ENCODE peak calls at places on chromosomes 6 and 20, in nine cellular contexts. U is HFFc6; N is psoas muscle; L is GM06990; V is upper lobe of right lung; O is stimulated activated CD4-positive, alpha-beta T cell treated with anti-CD3 and anti-CD28 coated beads, Interleukin-12 subunit alpha, Interleukin-12 subunit beta, amount 100 ng/mL, for 48 hours; K is HEK293T; P is RPMI7951; R is ACHN. C is an unnamed sample.

GRCh38 chr20:23663180-23663579 is 25.4 kb upstream of the CST3 start:
- DNase-seq in U (no peak), L (no peak), P (no peak), N (no peak), K (no peak), O (no peak), V (no peak), R (no peak), C (no peak)

GRCh38 chr6:129317931-129318820 is 391.8 kb downstream of the ARHGAP18 start:
- DNase-seq in N (no peak), L (no peak), V (no peak), P (peak), K (peak), R (no peak), U (peak), O (no peak), C (peak)

GRCh38 chr6:115898246-115898645 is 162.4 kb downstream of the FRK start:
- DNase-seq in P (peak), N (no peak), L (no peak), O (no peak), R (no peak), V (no peak), U (no peak), K (no peak), C (no peak)

GRCh38 chr6:132464538-132465256 is 48.2 kb downstream of the STX7 start:
- DNase-seq in P (peak), K (no peak), R (peak), V (no peak), N (no peak), U (no peak), O (no peak), L (no peak), C (no peak)

GRCh38 chr6:27617700-27618689 is 145.1 kb upstream of the ZNF184 start:
- DNase-seq in L (no peak), R (peak), V (no peak), U (peak), P (peak), N (no peak), O (peak), K (peak), C (no peak)

GRCh38 chr20:23396961-23397620 is 24.2 kb downstream of the NAPB start:
- DNase-seq in P (no peak), R (no peak), O (no peak), K (no peak), V (no peak), U (no peak), L (no peak), N (no peak), C (no peak)

GRCh38 chr6:30781697-30782424 is 37.5 kb upstream of the IER3 start:
- DNase-seq in P (peak), V (peak), N (peak), L (peak), O (no peak), K (peak), U (peak), R (peak), C (peak)

GRCh38 chr20:5658897-5659296 is 91.3 kb upstream of the SHLD1 start:
- DNase-seq in O (peak), V (no peak), P (peak), N (peak), L (peak), K (no peak), U (peak), R (no peak), C (no peak)

GRCh38 chr20:53515749-53516148 is 77.9 kb downstream of the ZNF217 start:
- DNase-seq in R (no peak), K (no peak), P (no peak), N (no peak), U (no peak), O (no peak), V (no peak), L (no peak), C (no peak)

GRCh38 chr6:150830409-150831165 is 34.9 kb upstream of the MTHFD1L start:
- DNase-seq in K (no peak), V (no peak), O (no peak), U (peak), N (no peak), L (no peak), P (no peak), R (no peak), C (no peak)

GRCh38 chr20:55774628-55775027 is 230.7 kb downstream of the CBLN4 start:
- DNase-seq in P (no peak), O (no peak), N (no peak), K (no peak), U (no peak), V (no peak), L (no peak), R (no peak), C (no peak)

GRCh38 chr20:33674294-33675126 is at the start of gene NECAB3:
- DNase-seq in U (peak), V (peak), O (no peak), K (peak), P (peak), R (peak), L (peak), N (peak), C (no peak)

GRCh38 chr20:33433465-33433864 is 10.1 kb downstream of the SNTA1 start:
- DNase-seq in V (peak), O (no peak), P (peak), R (no peak), L (no peak), U (no peak), N (peak), K (no peak), C (no peak)

GRCh38 chr20:20327756-20328155 is 40.1 kb upstream of the INSM1 start:
- DNase-seq in O (no peak), U (no peak), R (peak), P (peak), N (no peak), K (no peak), V (no peak), L (no peak), C (no peak)

GRCh38 chr6:41370488-41371111 is 35.2 kb downstream of the NCR2 start:
- DNase-seq in R (no peak), O (no peak), U (peak), N (no peak), V (no peak), K (no peak), P (peak), L (no peak), C (no peak)

GRCh38 chr20:47950103-47950502 is 164.8 kb upstream of the SULF2 start:
- DNase-seq in L (no peak), U (no peak), P (peak), N (no peak), V (no peak), K (peak), R (no peak), O (no peak), C (no peak)

GRCh38 chr20:56004611-56005388 is 519 bp downstream of the CBLN4 start:
- DNase-seq in L (no peak), O (no peak), N (no peak), U (no peak), P (no peak), V (no peak), K (no peak), R (no peak), C (no peak)

GRCh38 chr20:44057698-44058675 is 129.0 kb downstream of the JPH2 start:
- DNase-seq in R (no peak), N (no peak), P (peak), K (no peak), V (no peak), U (no peak), L (no peak), O (no peak), C (peak)

GRCh38 chr6:24330137-24330732 is 27.6 kb downstream of the DCDC2 start:
- DNase-seq in V (no peak), N (no peak), P (peak), K (no peak), U (no peak), L (no peak), O (no peak), R (peak), C (no peak)

GRCh38 chr6:41689171-41690008 is 46.0 kb downstream of the TFEB start:
- DNase-seq in K (no peak), L (no peak), O (no peak), U (peak), N (no peak), R (no peak), P (peak), V (peak), C (no peak)

GRCh38 chr6:15400572-15401004 is 154.7 kb downstream of the JARID2 start:
- DNase-seq in R (peak), P (peak), V (peak), L (no peak), K (peak), U (no peak), N (peak), O (no peak), C (no peak)

GRCh38 chr20:50450961-50451752 is 59.0 kb upstream of the PTPN1 start:
- DNase-seq in U (no peak), L (peak), P (peak), R (no peak), V (no peak), N (peak), K (no peak), O (no peak), C (peak)

GRCh38 chr6:155678361-155678760 is 222.7 kb upstream of the NOX3 start:
- DNase-seq in U (peak), N (no peak), O (no peak), R (peak), K (no peak), P (peak), V (no peak), L (no peak), C (peak)

GRCh38 chr20:41650221-41650948 is 32.2 kb upstream of the CHD6 start:
- DNase-seq in U (no peak), L (no peak), R (no peak), V (no peak), K (no peak), O (no peak), P (no peak), N (no peak), C (no peak)

GRCh38 chr20:24470782-24471582 is 1.6 kb downstream of the SYNDIG1 start:
- DNase-seq in O (no peak), L (no peak), U (no peak), K (no peak), V (peak), R (no peak), P (no peak), N (no peak), C (no peak)

GRCh38 chr6:88380083-88380482 is 213.9 kb upstream of the CNR1 start:
- DNase-seq in N (peak), O (no peak), U (peak), P (peak), L (no peak), R (peak), K (no peak), V (peak), C (peak)

GRCh38 chr6:6891949-6892461 is 215.8 kb upstream of the RREB1 start:
- DNase-seq in K (no peak), V (no peak), L (no peak), N (peak), P (no peak), O (no peak), R (no peak), U (no peak), C (no peak)

GRCh38 chr6:33433001-33433559 is 13.2 kb downstream of the SYNGAP1 start:
- DNase-seq in K (no peak), P (no peak), N (no peak), L (no peak), R (no peak), O (no peak), U (no peak), V (no peak), C (no peak)

GRCh38 chr6:46279874-46280273 is 109.1 kb upstream of the ENPP5 start:
- DNase-seq in L (no peak), P (no peak), R (no peak), O (no peak), U (no peak), K (no peak), N (no peak), V (no peak), C (peak)

GRCh38 chr6:145277358-145278097 is 457.8 kb downstream of the EPM2A start:
- DNase-seq in R (no peak), L (no peak), V (no peak), U (no peak), O (no peak), K (no peak), P (no peak), N (no peak), C (no peak)